ENCODE peak calls at places on chromosomes 1 and 21, in six cellular contexts. U, A, Z, W, E and N are unnamed samples.

GRCh38 chr21:44337941-44338895 is 972 bp downstream of the CFAP410 start:
- DNase-seq in U (peak), A (peak), Z (peak), W (peak), E (peak), N (no peak)

GRCh38 chr1:29227511-29227910 is 3.2 kb downstream of the MECR start:
- DNase-seq in U (no peak), A (no peak), Z (no peak), W (no peak), E (no peak), N (no peak)

GRCh38 chr21:25107708-25108107 is 499.6 kb downstream of the MRPL39 start:
- DNase-seq in U (peak), A (peak), Z (peak), W (no peak), E (no peak), N (no peak)

GRCh38 chr1:197319631-197320030 is 51.6 kb downstream of the CRB1 start:
- DNase-seq in U (no peak), A (no peak), Z (no peak), W (no peak), E (no peak), N (no peak)

GRCh38 chr1:222547944-222548671 is at the start of gene HHIPL2:
- DNase-seq in U (no peak), A (no peak), Z (no peak), W (no peak), E (no peak), N (no peak)

GRCh38 chr1:95113684-95114083 is 3.5 kb upstream of the TLCD4 start:
- DNase-seq in U (no peak), A (no peak), Z (no peak), W (no peak), E (no peak), N (no peak)

GRCh38 chr21:45292399-45293213 is 4.9 kb upstream of the POFUT2 start:
- DNase-seq in U (peak), A (peak), Z (peak), W (peak), E (peak), N (peak)

GRCh38 chr1:79353224-79353623 is 346.7 kb upstream of the ADGRL4 start:
- DNase-seq in U (peak), A (peak), Z (peak), W (peak), E (no peak), N (no peak)

GRCh38 chr21:39527664-39528381 is 76.1 kb downstream of the SH3BGR start:
- DNase-seq in U (no peak), A (no peak), Z (no peak), W (peak), E (no peak), N (no peak)

GRCh38 chr1:23576338-23577055 is 17.2 kb upstream of the ID3 start:
- DNase-seq in U (no peak), A (no peak), Z (peak), W (no peak), E (no peak), N (no peak)

GRCh38 chr1:211420845-211421454 is 71.0 kb downstream of the RD3 start:
- DNase-seq in U (no peak), A (no peak), Z (peak), W (no peak), E (no peak), N (no peak)

GRCh38 chr1:197994907-197995407 is 77.8 kb downstream of the LHX9 start:
- DNase-seq in U (no peak), A (no peak), Z (no peak), W (no peak), E (no peak), N (no peak)

GRCh38 chr1:67652800-67653199 is 32.2 kb upstream of the GADD45A start:
- DNase-seq in U (peak), A (no peak), Z (peak), W (no peak), E (no peak), N (no peak)

GRCh38 chr1:160996195-160996594 is 24.8 kb downstream of the F11R start:
- DNase-seq in U (no peak), A (no peak), Z (peak), W (no peak), E (no peak), N (no peak)

GRCh38 chr1:165441166-165441955 is 3.6 kb downstream of the RXRG start:
- DNase-seq in U (no peak), A (no peak), Z (no peak), W (no peak), E (no peak), N (no peak)

GRCh38 chr1:83055391-83056170 is 943.4 kb downstream of the TTLL7 start:
- DNase-seq in U (no peak), A (no peak), Z (no peak), W (no peak), E (no peak), N (no peak)

GRCh38 chr1:188499690-188500089 is 1670.9 kb downstream of the PLA2G4A start:
- DNase-seq in U (peak), A (no peak), Z (no peak), W (no peak), E (no peak), N (no peak)

GRCh38 chr1:1987142-1987510 is 16.5 kb downstream of the CFAP74 start:
- DNase-seq in U (no peak), A (no peak), Z (no peak), W (no peak), E (no peak), N (no peak)

GRCh38 chr1:170887726-170888125 is 47.6 kb upstream of the MROH9 start:
- DNase-seq in U (no peak), A (no peak), Z (no peak), W (no peak), E (no peak), N (no peak)